ENCODE peak calls at places on chromosomes 5 and 9, in five cellular contexts. R is astrocyte of the cerebellum; V is stimulated activated CD4-positive, alpha-beta T cell treated with anti-CD3 and anti-CD28 coated beads, Interleukin-2, amount 100 ng/mL, for 24 hours; P is HTR-8/SVneo; G is naive thymus-derived CD8-positive, alpha-beta T cell. Z is an unnamed sample.

GRCh38 chr5:139392678-139393496 is 2.0 kb downstream of the PROB1 start:
- DNase-seq in R (no peak), V (peak; percentile 87), P (peak; percentile 80), G (peak; percentile 70), Z (peak; percentile 77)

GRCh38 chr9:128249914-128250838 is 25.6 kb downstream of the GOLGA2 start:
- DNase-seq in R (peak; percentile 45), V (peak; percentile 100), P (no peak), G (peak; percentile 99), Z (peak; percentile 91)

GRCh38 chr5:180367991-180368390 is 14.9 kb upstream of the GFPT2 start:
- DNase-seq in R (no peak), V (no peak), P (no peak), G (no peak), Z (no peak)

GRCh38 chr5:38051711-38052508 is 206.4 kb upstream of the EGFLAM start:
- DNase-seq in R (no peak), V (no peak), P (no peak), G (no peak), Z (no peak)

GRCh38 chr9:115198018-115198417 is 80.1 kb upstream of the TNC start:
- DNase-seq in R (no peak), V (no peak), P (no peak), G (no peak), Z (no peak)

GRCh38 chr5:93581738-93582414 is 857 bp upstream of the NR2F1-AS1 start:
- DNase-seq in R (peak; percentile 62), V (no peak), P (no peak), G (no peak), Z (no peak)

GRCh38 chr9:91421987-91422765 is 1.5 kb downstream of the NFIL3 start:
- DNase-seq in R (no peak), V (no peak), P (no peak), G (no peak), Z (peak; percentile 6)

GRCh38 chr9:136847827-136848392 is 1.3 kb upstream of the PHPT1 start:
- DNase-seq in R (no peak), V (peak; percentile 88), P (peak; percentile 64), G (peak; percentile 51), Z (peak; percentile 80)

GRCh38 chr5:43041131-43041668 is 1.1 kb upstream of the ANXA2R start:
- DNase-seq in R (no peak), V (no peak), P (no peak), G (peak; percentile 53), Z (peak; percentile 72)

GRCh38 chr5:149341846-149342245 is 3.5 kb upstream of the GRPEL2 start:
- DNase-seq in R (no peak), V (no peak), P (no peak), G (no peak), Z (no peak)

GRCh38 chr5:180670586-180671359 is 21.4 kb upstream of the FLT4 start:
- DNase-seq in R (peak; percentile 8), V (peak; percentile 70), P (peak; percentile 41), G (peak; percentile 41), Z (peak; percentile 11)

GRCh38 chr9:87505869-87506678 is 8.4 kb downstream of the DAPK1 start:
- DNase-seq in R (no peak), V (no peak), P (no peak), G (no peak), Z (no peak)

GRCh38 chr9:135288941-135289534 is 190.5 kb upstream of the PPP1R26 start:
- DNase-seq in R (no peak), V (no peak), P (no peak), G (no peak), Z (no peak)

GRCh38 chr5:37816883-37817282 is 23.0 kb downstream of the GDNF start:
- DNase-seq in R (no peak), V (no peak), P (no peak), G (no peak), Z (no peak)

GRCh38 chr5:160751297-160751696 is 100.7 kb downstream of the ATP10B start:
- DNase-seq in R (no peak), V (no peak), P (no peak), G (no peak), Z (no peak)

GRCh38 chr5:153445875-153446567 is 44.4 kb upstream of the GRIA1 start:
- DNase-seq in R (no peak), V (no peak), P (peak; percentile 6), G (no peak), Z (no peak)

GRCh38 chr9:78123808-78124207 is 92.2 kb upstream of the GNAQ start:
- DNase-seq in R (no peak), V (no peak), P (no peak), G (no peak), Z (no peak)

GRCh38 chr9:14198544-14199510 is 115.1 kb downstream of the NFIB start:
- DNase-seq in R (peak; percentile 77), V (no peak), P (no peak), G (no peak), Z (no peak)

GRCh38 chr5:57172466-57172961 is 1.3 kb upstream of the GPBP1 start:
- DNase-seq in R (no peak), V (no peak), P (no peak), G (peak; percentile 20), Z (peak; percentile 28)

GRCh38 chr5:94849821-94850736 is 231.6 kb downstream of the SLF1 start:
- DNase-seq in R (peak; percentile 67), V (no peak), P (no peak), G (peak; percentile 24), Z (peak; percentile 32)

GRCh38 chr5:64505769-64506566 is at the start of gene RGS7BP:
- DNase-seq in R (peak; percentile 8), V (peak; percentile 5), P (peak; percentile 26), G (no peak), Z (no peak)

GRCh38 chr5:174571662-174572397 is 152.6 kb upstream of the MSX2 start:
- DNase-seq in R (peak; percentile 100), V (no peak), P (peak; percentile 90), G (no peak), Z (no peak)

GRCh38 chr5:37668524-37669047 is 171.3 kb downstream of the GDNF start:
- DNase-seq in R (peak; percentile 96), V (no peak), P (peak; percentile 96), G (no peak), Z (no peak)

GRCh38 chr5:1052641-1053390 is 44.2 kb downstream of the NKD2 start:
- DNase-seq in R (no peak), V (no peak), P (no peak), G (no peak), Z (no peak)

GRCh38 chr5:64690417-64691151 is at the start of gene SHISAL2B:
- DNase-seq in R (no peak), V (peak; percentile 7), P (peak; percentile 33), G (no peak), Z (no peak)

GRCh38 chr5:96835727-96836126 is 28.0 kb upstream of the ERAP1 start:
- DNase-seq in R (no peak), V (no peak), P (no peak), G (no peak), Z (no peak)

GRCh38 chr5:135393229-135393628 is 5.8 kb downstream of the MACROH2A1 start:
- DNase-seq in R (no peak), V (no peak), P (no peak), G (no peak), Z (no peak)